ENCODE peak calls at places on chromosomes 3 and 15, in six cellular contexts. L is HL-60, H is K562, K is H1, I is HepG2, X is GM12878. V is an unnamed sample.

GRCh38 chr3:13854492-13854891 is 25.4 kb downstream of the WNT7A start:
- DNase-seq in I (no peak), K (no peak), X (no peak), L (no peak), H (no peak), V (no peak)

GRCh38 chr15:79067969-79068368 is 22.6 kb downstream of the RASGRF1 start:
- DNase-seq in H (no peak), L (no peak), K (no peak), I (no peak), X (no peak), V (no peak)

GRCh38 chr15:59438891-59439290 is 905 bp downstream of the FAM81A start:
- DNase-seq in X (no peak), H (no peak), I (no peak), K (no peak), L (no peak), V (no peak)

GRCh38 chr15:66698318-66698961 is 3.6 kb upstream of the SMAD6 start:
- DNase-seq in H (peak; percentile 47), I (peak; percentile 67), K (peak; percentile 78), X (no peak), L (no peak), V (peak; percentile 81)

GRCh38 chr3:125107861-125108567 is 52.2 kb upstream of the HEG1 start:
- DNase-seq in K (no peak), H (no peak), I (no peak), L (no peak), X (peak; percentile 86), V (no peak)

GRCh38 chr3:19173945-19174344 is 25.6 kb downstream of the KCNH8 start:
- DNase-seq in H (no peak), L (no peak), I (no peak), X (no peak), K (peak; percentile 48), V (peak; percentile 15)

GRCh38 chr3:149605902-149606301 is 51.9 kb downstream of the WWTR1 start:
- DNase-seq in I (no peak), X (no peak), K (no peak), L (no peak), H (no peak), V (no peak)

GRCh38 chr3:45819543-45819942 is 22.4 kb downstream of the LZTFL1 start:
- DNase-seq in H (no peak), X (no peak), I (no peak), L (no peak), K (no peak), V (no peak)

GRCh38 chr3:64342940-64343691 is 117.8 kb upstream of the PRICKLE2 start:
- DNase-seq in H (no peak), X (no peak), I (peak; percentile 13), K (no peak), L (no peak), V (peak; percentile 11)

GRCh38 chr3:158568784-158569183 is 2.2 kb upstream of the MLF1 start:
- DNase-seq in K (no peak), H (no peak), L (no peak), I (no peak), X (no peak), V (no peak)

GRCh38 chr3:4310971-4311370 is 7.8 kb downstream of the SETMAR start:
- DNase-seq in K (no peak), H (no peak), I (no peak), X (no peak), L (no peak), V (no peak)

GRCh38 chr3:134620476-134621115 is 30.2 kb downstream of the KY start:
- DNase-seq in K (peak; percentile 17), X (no peak), L (no peak), I (no peak), H (no peak), V (no peak)

GRCh38 chr15:25175789-25176615 is 221.2 kb downstream of the SNRPN start:
- DNase-seq in I (no peak), X (no peak), H (no peak), K (no peak), L (no peak), V (peak; percentile 1)

GRCh38 chr3:30628188-30628930 is 22.0 kb downstream of the TGFBR2 start:
- DNase-seq in I (no peak), H (no peak), L (no peak), X (no peak), K (no peak), V (no peak)

GRCh38 chr3:20931834-20932233 is 745.8 kb upstream of the SGO1 start:
- DNase-seq in H (no peak), I (no peak), K (no peak), L (no peak), X (no peak), V (no peak)

GRCh38 chr3:148269816-148270215 is 427.9 kb upstream of the AGTR1 start:
- DNase-seq in K (no peak), H (no peak), L (no peak), I (peak; percentile 5), X (no peak), V (no peak)

GRCh38 chr15:97520689-97521088 is 439.8 kb upstream of the ARRDC4 start:
- DNase-seq in H (no peak), K (no peak), X (no peak), I (no peak), L (no peak), V (no peak)

GRCh38 chr15:97521390-97521789 is 439.1 kb upstream of the ARRDC4 start:
- DNase-seq in X (no peak), I (no peak), H (no peak), K (no peak), L (no peak), V (no peak)

GRCh38 chr15:97521894-97522293 is 438.6 kb upstream of the ARRDC4 start:
- DNase-seq in X (no peak), H (no peak), K (no peak), I (no peak), L (no peak), V (no peak)

GRCh38 chr15:97522362-97522761 is 438.1 kb upstream of the ARRDC4 start:
- DNase-seq in K (no peak), I (no peak), L (no peak), X (no peak), H (no peak), V (no peak)

DNA sequence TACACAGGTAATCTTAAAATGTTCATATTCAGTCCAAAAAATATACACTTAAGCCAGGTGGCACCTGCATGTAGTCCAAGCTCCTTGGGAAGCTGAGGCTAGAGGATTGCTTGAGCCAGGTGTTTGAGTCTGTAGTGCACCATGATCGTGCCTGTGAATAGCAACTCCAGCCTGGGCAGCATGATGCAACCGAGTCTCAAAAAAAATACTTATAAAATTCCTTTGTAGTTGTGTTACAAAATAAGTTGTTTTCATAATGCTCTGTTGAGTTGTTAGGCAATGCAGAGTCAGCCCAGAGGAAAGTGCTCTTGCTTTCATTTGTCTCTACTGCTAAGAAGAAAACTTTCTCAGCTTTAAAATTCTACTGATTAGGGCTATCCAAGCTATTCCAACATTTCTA is 442.8 kb upstream of the ARRDC4 start:
- DNase-seq in K (no peak), H (no peak), X (no peak), L (peak; percentile 44), I (no peak), V (no peak)
- TF ChIP-seq GABPA in K (no peak), H (no peak), X (no peak), L (no peak), I (no peak), V (no peak)

DNA sequence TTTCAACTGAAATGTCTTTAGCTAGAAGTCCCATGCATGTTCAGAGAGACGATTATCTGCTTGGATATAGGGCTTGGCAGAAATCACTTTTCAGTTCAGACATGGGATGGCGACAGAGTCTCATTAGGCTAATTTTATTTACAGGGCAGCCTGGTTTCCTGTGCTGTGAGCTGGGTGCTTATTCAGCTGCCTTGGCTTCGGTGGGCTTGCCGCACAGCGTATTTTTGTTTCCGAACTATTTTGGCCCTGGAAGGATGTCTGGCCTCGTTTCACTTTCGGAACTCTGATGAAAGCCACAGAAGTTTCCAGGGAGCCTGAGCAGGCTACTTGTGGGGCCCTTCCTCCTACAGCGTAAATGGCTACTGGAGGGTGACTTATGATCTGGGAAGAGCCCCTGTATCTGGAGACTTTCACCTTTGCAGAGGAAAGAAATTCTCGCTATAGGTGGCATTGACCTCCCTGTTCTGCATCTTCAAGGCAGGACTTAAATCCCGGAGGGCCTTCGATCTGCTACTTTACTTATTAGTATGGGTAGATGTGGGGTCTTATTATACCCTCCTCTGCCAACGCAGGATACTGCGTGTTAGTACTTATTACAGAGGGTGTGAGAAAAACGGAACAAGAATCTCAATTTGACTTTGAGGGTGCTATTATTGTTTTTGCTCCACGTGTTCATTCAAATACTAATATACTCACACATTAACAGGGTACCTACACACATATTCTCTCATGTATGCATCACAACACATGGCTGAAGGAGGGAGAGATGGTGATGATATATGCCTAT is 364.0 kb upstream of the RBMS3 start:
- DNase-seq in H (no peak), K (peak; percentile 49), I (no peak), L (no peak), X (peak; percentile 61), V (peak; percentile 60)
- TF ChIP-seq GABPA in H (no peak), K (no peak), I (no peak), L (no peak), X (no peak), V (no peak)

DNA sequence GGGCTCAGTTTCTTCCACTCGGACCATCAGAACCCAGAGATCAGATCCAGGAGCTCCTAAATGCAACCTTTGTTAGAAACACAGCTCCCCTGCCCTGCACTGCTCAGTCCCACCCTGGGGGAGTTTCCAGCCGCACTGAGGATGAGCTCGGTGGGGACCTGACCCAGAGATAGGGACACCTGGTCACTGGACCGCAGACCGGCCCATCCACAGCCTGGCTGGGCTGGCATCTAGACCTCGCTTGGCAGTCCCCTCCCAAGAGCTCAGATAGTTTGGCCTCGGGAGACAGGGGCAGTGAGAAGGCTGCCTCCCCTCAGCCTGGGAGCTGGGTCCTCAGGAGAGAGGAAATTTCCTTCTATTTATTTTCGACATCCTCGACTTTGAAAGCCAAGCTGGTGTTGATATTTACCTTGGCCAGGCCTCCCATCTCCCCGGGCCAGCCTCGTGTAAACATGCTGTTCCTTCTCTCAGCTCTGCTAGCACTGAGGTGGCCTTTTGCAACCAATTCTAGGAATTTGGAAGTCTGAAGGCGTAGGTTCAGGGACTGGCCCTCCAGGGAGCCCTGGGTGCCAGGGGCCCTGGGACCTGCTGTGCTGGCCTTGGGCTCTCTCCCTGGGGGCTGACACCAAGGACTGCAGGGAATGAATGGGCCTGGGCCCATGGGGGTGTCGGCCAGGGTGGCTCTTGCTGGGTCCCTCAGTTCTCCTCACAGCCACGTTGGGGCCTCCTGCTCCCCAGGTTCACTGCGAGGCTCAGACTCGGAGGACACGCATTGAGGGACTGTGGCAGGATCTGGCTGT is 90.1 kb downstream of the VGLL4 start:
- DNase-seq in H (no peak), I (no peak), X (no peak), K (no peak), L (no peak), V (no peak)
- TF ChIP-seq GABPA in H (no peak), I (no peak), X (no peak), K (no peak), L (no peak), V (no peak)

DNA sequence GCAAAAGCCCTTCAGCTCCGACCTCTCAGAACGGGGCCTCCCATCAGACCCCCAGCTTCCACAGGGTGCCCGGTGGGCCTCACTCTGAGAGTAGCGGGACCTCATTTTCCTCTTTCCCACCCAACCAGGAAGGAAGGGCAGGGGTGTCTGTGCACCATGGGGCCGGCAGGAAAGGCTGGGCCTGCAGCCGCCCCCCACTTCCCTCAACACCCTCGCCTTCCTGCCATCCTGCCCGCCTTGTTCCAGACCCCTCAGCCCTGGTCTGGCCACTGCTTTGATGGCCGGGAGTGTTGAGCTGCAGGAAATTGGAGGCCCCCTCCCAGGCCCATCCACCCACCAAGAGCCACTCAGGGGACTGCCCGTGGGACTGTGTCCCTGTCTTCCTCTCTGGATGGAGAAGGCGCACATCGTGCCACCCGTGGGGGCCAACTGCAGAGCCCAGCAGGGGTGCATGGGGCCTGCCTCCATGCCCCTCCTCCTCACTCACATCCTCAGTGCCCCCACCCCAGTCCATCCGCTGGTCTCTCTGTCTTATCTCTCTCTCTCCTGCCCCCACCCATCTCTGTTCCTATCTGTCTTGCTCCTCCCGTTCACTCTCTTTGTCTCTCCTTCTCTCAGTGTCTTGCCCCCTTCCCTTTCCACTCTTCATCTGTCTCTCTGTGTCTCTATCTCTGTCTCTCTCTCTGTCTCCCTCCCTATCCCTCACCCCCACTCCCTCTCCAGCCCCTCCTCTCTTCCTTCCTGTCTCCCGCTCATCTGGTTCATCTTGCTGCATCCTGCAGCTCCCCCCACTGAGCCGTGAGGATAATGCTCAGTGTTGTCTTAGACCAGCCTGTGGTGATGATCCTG is 1.8 kb upstream of the PLXND1 start:
- DNase-seq in K (no peak), I (no peak), X (no peak), L (no peak), H (no peak), V (peak; percentile 72)
- TF ChIP-seq GABPA in K (no peak), I (no peak), X (no peak), L (no peak), H (no peak), V (no peak)